ENCODE peak calls at places on chromosomes 12 and 14, in seven cellular contexts. U, I, A, T, K, V and L are unnamed samples.

GRCh38 chr12:89544730-89545184 is 18.9 kb upstream of the POC1B start:
- DNase-seq in A (peak), T (peak), V (peak), I (peak), U (peak), K (peak), L (no peak)

GRCh38 chr14:89702151-89702936 is 252.2 kb downstream of the EFCAB11 start:
- DNase-seq in T (peak), U (peak), V (no peak), A (peak), I (peak), K (no peak), L (peak)

GRCh38 chr12:88242161-88242925 is 100.2 kb downstream of the TMTC3 start:
- DNase-seq in K (no peak), I (peak), V (no peak), A (no peak), T (no peak), U (peak), L (peak)

GRCh38 chr12:3655331-3655900 is 97.5 kb downstream of the CRACR2A start:
- DNase-seq in T (peak), K (no peak), U (peak), I (no peak), V (no peak), A (no peak), L (peak)

GRCh38 chr12:113867258-113867657 is 98.9 kb downstream of the RBM19 start:
- DNase-seq in V (no peak), U (peak), I (no peak), K (no peak), T (no peak), A (no peak), L (peak)

GRCh38 chr12:78566461-78566860 is 298.1 kb upstream of the SYT1 start:
- DNase-seq in K (no peak), I (no peak), T (no peak), A (no peak), U (no peak), V (no peak), L (no peak)

GRCh38 chr12:51631591-51631990 is 40.6 kb downstream of the SCN8A start:
- DNase-seq in V (no peak), K (no peak), A (no peak), T (no peak), I (peak), U (peak), L (peak)

GRCh38 chr14:101796479-101796878 is 35.0 kb downstream of the PPP2R5C start:
- DNase-seq in A (no peak), I (no peak), T (no peak), U (no peak), V (no peak), K (no peak), L (no peak)

GRCh38 chr12:52618216-52618615 is at the start of gene KRT73:
- DNase-seq in I (no peak), A (no peak), K (no peak), T (no peak), U (no peak), V (no peak), L (no peak)

GRCh38 chr14:93090826-93091583 is 24.7 kb downstream of the ITPK1 start:
- DNase-seq in U (peak), T (no peak), A (no peak), V (no peak), I (no peak), K (no peak), L (no peak)

GRCh38 chr14:104968541-104969401 is 9.4 kb downstream of the AHNAK2 start:
- DNase-seq in U (peak), K (peak), A (no peak), V (no peak), T (no peak), I (no peak), L (peak)

GRCh38 chr12:72207094-72207493 is 65.1 kb upstream of the TRHDE start:
- DNase-seq in T (no peak), A (no peak), U (no peak), I (no peak), K (no peak), V (no peak), L (no peak)

GRCh38 chr12:48693572-48693971 is 11.5 kb upstream of the KANSL2 start:
- DNase-seq in U (no peak), A (no peak), K (no peak), I (no peak), T (no peak), V (no peak), L (no peak)

GRCh38 chr12:119788783-119789182 is 88.3 kb downstream of the CIT start:
- DNase-seq in K (no peak), A (no peak), U (peak), V (no peak), T (no peak), I (no peak), L (peak)

GRCh38 chr12:14283489-14284144 is 81.9 kb upstream of the ATF7IP start:
- DNase-seq in U (no peak), I (no peak), K (no peak), T (no peak), V (no peak), A (no peak), L (no peak)

GRCh38 chr12:50246159-50246865 is 37.0 kb downstream of the LIMA1 start:
- DNase-seq in I (no peak), T (no peak), A (no peak), K (no peak), U (no peak), V (no peak), L (no peak)

GRCh38 chr12:72296389-72296788 is 24.2 kb downstream of the TRHDE start:
- DNase-seq in U (no peak), I (peak), K (no peak), T (no peak), V (no peak), A (no peak), L (peak)

GRCh38 chr12:120598674-120599463 is 17.7 kb upstream of the POP5 start:
- DNase-seq in U (peak), V (peak), T (no peak), A (no peak), K (no peak), I (no peak), L (peak)

GRCh38 chr14:60506010-60506409 is 2.9 kb upstream of the SIX6 start:
- DNase-seq in A (no peak), K (no peak), U (no peak), T (no peak), V (no peak), I (no peak), L (no peak)

GRCh38 chr14:91861091-91861490 is 6.2 kb downstream of the TC2N start:
- DNase-seq in T (no peak), U (no peak), I (no peak), V (no peak), K (no peak), A (no peak), L (no peak)

GRCh38 chr12:73598626-73599025 is 939.0 kb upstream of the ATXN7L3B start:
- DNase-seq in V (no peak), I (peak), T (no peak), A (no peak), K (no peak), U (no peak), L (peak)

GRCh38 chr12:123571343-123571813 is 13.0 kb upstream of the TMED2 start:
- DNase-seq in U (peak), T (peak), A (peak), V (no peak), I (peak), K (no peak), L (peak)

GRCh38 chr14:36768638-36769337 is 107.1 kb downstream of the PAX9 start:
- DNase-seq in T (no peak), I (no peak), U (no peak), A (no peak), K (no peak), V (no peak), L (no peak)

GRCh38 chr12:6792522-6793201 is 3.3 kb downstream of the CD4 start:
- DNase-seq in I (peak), V (peak), U (peak), K (peak), T (peak), A (no peak), L (no peak)

GRCh38 chr12:6787309-6787708 is 2.0 kb upstream of the CD4 start:
- DNase-seq in U (no peak), K (no peak), V (no peak), T (no peak), A (no peak), I (no peak), L (no peak)

GRCh38 chr12:6791931-6792520 is 2.7 kb downstream of the CD4 start:
- DNase-seq in A (no peak), K (no peak), V (no peak), T (no peak), U (no peak), I (no peak), L (no peak)

GRCh38 chr12:6788972-6789905 is at the start of gene CD4:
- DNase-seq in T (no peak), A (peak), I (no peak), V (peak), K (peak), U (no peak), L (no peak)

GRCh38 chr12:6790496-6791150 is 1.3 kb downstream of the CD4 start:
- DNase-seq in I (no peak), K (no peak), A (no peak), T (no peak), U (no peak), V (no peak), L (no peak)
- H3K4me3 ChIP-seq in I (no peak), K (peak), A (no peak), T (no peak), U (no peak), V (no peak), L (no peak)

GRCh38 chr12:57234571-57235011 is 5.1 kb downstream of the SHMT2 start:
- DNase-seq in I (no peak), K (no peak), A (no peak), T (no peak), V (no peak), U (no peak), L (no peak)
- H3K4me3 ChIP-seq in I (no peak), K (no peak), A (no peak), T (no peak), V (no peak), U (peak), L (no peak)

GRCh38 chr14:69263364-69263763 is 3.4 kb downstream of the GALNT16 start:
- DNase-seq in V (no peak), U (peak), A (peak), I (peak), T (no peak), K (no peak), L (peak)
- H3K4me3 ChIP-seq in V (no peak), U (no peak), A (no peak), I (no peak), T (no peak), K (no peak), L (no peak)

GRCh38 chr14:54788701-54789100 is 113.9 kb downstream of the GCH1 start:
- DNase-seq in V (no peak), A (no peak), U (no peak), T (no peak), K (no peak), I (no peak), L (no peak)
- H3K4me3 ChIP-seq in V (no peak), A (no peak), U (no peak), T (no peak), K (no peak), I (no peak), L (no peak)